ENCODE peak calls at places on chromosomes 13 and 19, in nine cellular contexts. One of them, this sample, is unnamed.

GRCh38 chr13:38473305-38473704 is 123.7 kb downstream of the UFM1 start:
- DNase-seq in neural progenitor cell: no peak
- DNase-seq in fibroblast of lung: no peak
- DNase-seq in colonic mucosa: no peak
- DNase-seq in choroid plexus epithelial cell: no peak
- DNase-seq in adrenal gland: no peak
- DNase-seq in suprapubic skin: no peak
- DNase-seq in IMR-90: no peak
- DNase-seq in fibroblast of the aortic adventitia: no peak
- DNase-seq in this sample: no peak

GRCh38 chr19:54523403-54523802 is 20.8 kb downstream of the LAIR2 start:
- DNase-seq in neural progenitor cell: no peak
- DNase-seq in fibroblast of lung: no peak
- DNase-seq in colonic mucosa: no peak
- DNase-seq in choroid plexus epithelial cell: peak; percentile 1
- DNase-seq in adrenal gland: no peak
- DNase-seq in suprapubic skin: no peak
- DNase-seq in IMR-90: peak; percentile 39
- DNase-seq in fibroblast of the aortic adventitia: no peak
- DNase-seq in this sample: no peak

GRCh38 chr13:35840991-35841604 is 290.1 kb downstream of the DCLK1 start:
- DNase-seq in neural progenitor cell: no peak
- DNase-seq in fibroblast of lung: no peak
- DNase-seq in colonic mucosa: no peak
- DNase-seq in choroid plexus epithelial cell: no peak
- DNase-seq in adrenal gland: no peak
- DNase-seq in suprapubic skin: no peak
- DNase-seq in IMR-90: no peak
- DNase-seq in fibroblast of the aortic adventitia: no peak
- DNase-seq in this sample: no peak

GRCh38 chr13:21668665-21669599 is 1.9 kb upstream of the FGF9 start:
- DNase-seq in neural progenitor cell: peak; percentile 60
- DNase-seq in fibroblast of lung: peak; percentile 50
- DNase-seq in colonic mucosa: peak; percentile 51
- DNase-seq in choroid plexus epithelial cell: peak; percentile 23
- DNase-seq in adrenal gland: peak; percentile 79
- DNase-seq in suprapubic skin: no peak
- DNase-seq in IMR-90: peak; percentile 69
- DNase-seq in fibroblast of the aortic adventitia: peak; percentile 21
- DNase-seq in this sample: no peak

GRCh38 chr19:53971608-53972007 is 8.9 kb downstream of the CACNG8 start:
- DNase-seq in neural progenitor cell: no peak
- DNase-seq in fibroblast of lung: no peak
- DNase-seq in colonic mucosa: no peak
- DNase-seq in choroid plexus epithelial cell: no peak
- DNase-seq in adrenal gland: no peak
- DNase-seq in suprapubic skin: no peak
- DNase-seq in IMR-90: no peak
- DNase-seq in fibroblast of the aortic adventitia: no peak
- DNase-seq in this sample: no peak

GRCh38 chr13:44471686-44472085 is 98.1 kb downstream of the SERP2 start:
- DNase-seq in neural progenitor cell: no peak
- DNase-seq in fibroblast of lung: peak; percentile 28
- DNase-seq in colonic mucosa: no peak
- DNase-seq in choroid plexus epithelial cell: peak; percentile 73
- DNase-seq in adrenal gland: no peak
- DNase-seq in suprapubic skin: no peak
- DNase-seq in IMR-90: peak; percentile 58
- DNase-seq in fibroblast of the aortic adventitia: peak; percentile 46
- DNase-seq in this sample: no peak

GRCh38 chr19:41816761-41817160 is 20.4 kb downstream of the CEACAM3 start:
- DNase-seq in neural progenitor cell: no peak
- DNase-seq in fibroblast of lung: no peak
- DNase-seq in colonic mucosa: no peak
- DNase-seq in choroid plexus epithelial cell: no peak
- DNase-seq in adrenal gland: no peak
- DNase-seq in suprapubic skin: no peak
- DNase-seq in IMR-90: no peak
- DNase-seq in fibroblast of the aortic adventitia: peak; percentile 54
- DNase-seq in this sample: no peak

GRCh38 chr13:76609643-76610042 is 276.6 kb downstream of the KCTD12 start:
- DNase-seq in neural progenitor cell: no peak
- DNase-seq in fibroblast of lung: no peak
- DNase-seq in colonic mucosa: no peak
- DNase-seq in choroid plexus epithelial cell: no peak
- DNase-seq in adrenal gland: no peak
- DNase-seq in suprapubic skin: no peak
- DNase-seq in IMR-90: no peak
- DNase-seq in fibroblast of the aortic adventitia: no peak
- DNase-seq in this sample: no peak

GRCh38 chr13:106277483-106278154 is 257.8 kb downstream of the EFNB2 start:
- DNase-seq in neural progenitor cell: peak; percentile 77
- DNase-seq in fibroblast of lung: no peak
- DNase-seq in colonic mucosa: no peak
- DNase-seq in choroid plexus epithelial cell: no peak
- DNase-seq in adrenal gland: no peak
- DNase-seq in suprapubic skin: no peak
- DNase-seq in IMR-90: no peak
- DNase-seq in fibroblast of the aortic adventitia: no peak
- DNase-seq in this sample: no peak

GRCh38 chr19:57587529-57587928 is 3.6 kb downstream of the ZIK1 start:
- DNase-seq in neural progenitor cell: no peak
- DNase-seq in fibroblast of lung: no peak
- DNase-seq in colonic mucosa: no peak
- DNase-seq in choroid plexus epithelial cell: peak; percentile 45
- DNase-seq in adrenal gland: no peak
- DNase-seq in suprapubic skin: no peak
- DNase-seq in IMR-90: peak; percentile 87
- DNase-seq in fibroblast of the aortic adventitia: peak; percentile 53
- DNase-seq in this sample: no peak

GRCh38 chr13:29859971-29860370 is 9.6 kb upstream of the UBL3 start:
- DNase-seq in neural progenitor cell: no peak
- DNase-seq in fibroblast of lung: peak; percentile 28
- DNase-seq in colonic mucosa: no peak
- DNase-seq in choroid plexus epithelial cell: no peak
- DNase-seq in adrenal gland: no peak
- DNase-seq in suprapubic skin: no peak
- DNase-seq in IMR-90: peak; percentile 87
- DNase-seq in fibroblast of the aortic adventitia: peak; percentile 39
- DNase-seq in this sample: no peak

GRCh38 chr19:33947565-33947964 is 150.9 kb downstream of the KCTD15 start:
- DNase-seq in neural progenitor cell: peak; percentile 11
- DNase-seq in fibroblast of lung: no peak
- DNase-seq in colonic mucosa: no peak
- DNase-seq in choroid plexus epithelial cell: peak; percentile 1
- DNase-seq in adrenal gland: no peak
- DNase-seq in suprapubic skin: no peak
- DNase-seq in IMR-90: no peak
- DNase-seq in fibroblast of the aortic adventitia: no peak
- DNase-seq in this sample: no peak

GRCh38 chr13:94390881-94391280 is 88.6 kb downstream of the DCT start:
- DNase-seq in neural progenitor cell: no peak
- DNase-seq in fibroblast of lung: no peak
- DNase-seq in colonic mucosa: no peak
- DNase-seq in choroid plexus epithelial cell: peak; percentile 7
- DNase-seq in adrenal gland: no peak
- DNase-seq in suprapubic skin: no peak
- DNase-seq in IMR-90: peak; percentile 18
- DNase-seq in fibroblast of the aortic adventitia: peak; percentile 74
- DNase-seq in this sample: peak; percentile 26

GRCh38 chr19:5706876-5707573 is 12.9 kb downstream of the LONP1 start:
- DNase-seq in neural progenitor cell: no peak
- DNase-seq in fibroblast of lung: no peak
- DNase-seq in colonic mucosa: no peak
- DNase-seq in choroid plexus epithelial cell: no peak
- DNase-seq in adrenal gland: no peak
- DNase-seq in suprapubic skin: no peak
- DNase-seq in IMR-90: no peak
- DNase-seq in fibroblast of the aortic adventitia: no peak
- DNase-seq in this sample: no peak

GRCh38 chr19:10975374-10976036 is 14.7 kb downstream of the SMARCA4 start:
- DNase-seq in neural progenitor cell: no peak
- DNase-seq in fibroblast of lung: peak; percentile 77
- DNase-seq in colonic mucosa: peak; percentile 36
- DNase-seq in choroid plexus epithelial cell: peak; percentile 66
- DNase-seq in adrenal gland: peak; percentile 33
- DNase-seq in suprapubic skin: no peak
- DNase-seq in IMR-90: peak; percentile 66
- DNase-seq in fibroblast of the aortic adventitia: peak; percentile 88
- DNase-seq in this sample: no peak

GRCh38 chr13:99765869-99766268 is 205.7 kb downstream of the ZIC5 start:
- DNase-seq in neural progenitor cell: no peak
- DNase-seq in fibroblast of lung: no peak
- DNase-seq in colonic mucosa: no peak
- DNase-seq in choroid plexus epithelial cell: no peak
- DNase-seq in adrenal gland: no peak
- DNase-seq in suprapubic skin: no peak
- DNase-seq in IMR-90: no peak
- DNase-seq in fibroblast of the aortic adventitia: no peak
- DNase-seq in this sample: no peak

GRCh38 chr13:99768986-99769385 is 202.6 kb downstream of the ZIC5 start:
- DNase-seq in neural progenitor cell: no peak
- DNase-seq in fibroblast of lung: no peak
- DNase-seq in colonic mucosa: no peak
- DNase-seq in choroid plexus epithelial cell: no peak
- DNase-seq in adrenal gland: no peak
- DNase-seq in suprapubic skin: no peak
- DNase-seq in IMR-90: no peak
- DNase-seq in fibroblast of the aortic adventitia: no peak
- DNase-seq in this sample: no peak

GRCh38 chr13:99766641-99767045 is 204.9 kb downstream of the ZIC5 start:
- DNase-seq in neural progenitor cell: peak; percentile 67
- DNase-seq in fibroblast of lung: no peak
- DNase-seq in colonic mucosa: no peak
- DNase-seq in choroid plexus epithelial cell: peak; percentile 23
- DNase-seq in adrenal gland: no peak
- DNase-seq in suprapubic skin: no peak
- DNase-seq in IMR-90: no peak
- DNase-seq in fibroblast of the aortic adventitia: no peak
- DNase-seq in this sample: no peak
- TF ChIP-seq CTCF in neural progenitor cell: peak; percentile 62
- TF ChIP-seq CTCF in fibroblast of lung: no peak
- TF ChIP-seq CTCF in colonic mucosa: no peak
- TF ChIP-seq CTCF in choroid plexus epithelial cell: peak; percentile 39
- TF ChIP-seq CTCF in adrenal gland: no peak
- TF ChIP-seq CTCF in suprapubic skin: no peak
- TF ChIP-seq CTCF in IMR-90: no peak
- TF ChIP-seq CTCF in fibroblast of the aortic adventitia: no peak
- TF ChIP-seq CTCF in this sample: peak; percentile 50

GRCh38 chr13:45850020-45850613 is 1.4 kb downstream of the SIAH3 start:
- DNase-seq in neural progenitor cell: peak; percentile 45
- DNase-seq in fibroblast of lung: no peak
- DNase-seq in colonic mucosa: no peak
- DNase-seq in choroid plexus epithelial cell: no peak
- DNase-seq in adrenal gland: no peak
- DNase-seq in suprapubic skin: no peak
- DNase-seq in IMR-90: no peak
- DNase-seq in fibroblast of the aortic adventitia: no peak
- DNase-seq in this sample: no peak
- H3K4me3 ChIP-seq in neural progenitor cell: peak overlapping the region; percentile 46
- H3K4me3 ChIP-seq in fibroblast of lung: no peak overlapping the region
- H3K4me3 ChIP-seq in colonic mucosa: no peak overlapping the region
- H3K4me3 ChIP-seq in choroid plexus epithelial cell: no peak overlapping the region
- H3K4me3 ChIP-seq in adrenal gland: no peak overlapping the region
- H3K4me3 ChIP-seq in suprapubic skin: peak overlapping the region; percentile 35
- H3K4me3 ChIP-seq in IMR-90: no peak overlapping the region
- H3K4me3 ChIP-seq in fibroblast of the aortic adventitia: no peak overlapping the region
- H3K4me3 ChIP-seq in this sample: peak overlapping the region; percentile 48

GRCh38 chr19:2627319-2627829 is 75.1 kb downstream of the GNG7 start:
- DNase-seq in neural progenitor cell: no peak
- DNase-seq in fibroblast of lung: peak; percentile 97
- DNase-seq in colonic mucosa: no peak
- DNase-seq in choroid plexus epithelial cell: peak; percentile 98
- DNase-seq in adrenal gland: peak; percentile 96
- DNase-seq in suprapubic skin: no peak
- DNase-seq in IMR-90: peak; percentile 99
- DNase-seq in fibroblast of the aortic adventitia: peak; percentile 97
- DNase-seq in this sample: peak; percentile 87

GRCh38 chr19:2625434-2625833 is 77.1 kb downstream of the GNG7 start:
- DNase-seq in neural progenitor cell: no peak
- DNase-seq in fibroblast of lung: no peak
- DNase-seq in colonic mucosa: peak; percentile 76
- DNase-seq in choroid plexus epithelial cell: no peak
- DNase-seq in adrenal gland: no peak
- DNase-seq in suprapubic skin: no peak
- DNase-seq in IMR-90: no peak
- DNase-seq in fibroblast of the aortic adventitia: no peak
- DNase-seq in this sample: no peak

GRCh38 chr19:2627855-2628254 is 74.6 kb downstream of the GNG7 start:
- DNase-seq in neural progenitor cell: no peak
- DNase-seq in fibroblast of lung: peak; percentile 39
- DNase-seq in colonic mucosa: no peak
- DNase-seq in choroid plexus epithelial cell: no peak
- DNase-seq in adrenal gland: no peak
- DNase-seq in suprapubic skin: no peak
- DNase-seq in IMR-90: peak; percentile 49
- DNase-seq in fibroblast of the aortic adventitia: peak; percentile 28
- DNase-seq in this sample: no peak

GRCh38 chr19:2623743-2624142 is 78.8 kb downstream of the GNG7 start:
- DNase-seq in neural progenitor cell: no peak
- DNase-seq in fibroblast of lung: no peak
- DNase-seq in colonic mucosa: no peak
- DNase-seq in choroid plexus epithelial cell: no peak
- DNase-seq in adrenal gland: no peak
- DNase-seq in suprapubic skin: no peak
- DNase-seq in IMR-90: no peak
- DNase-seq in fibroblast of the aortic adventitia: no peak
- DNase-seq in this sample: no peak

DNA sequence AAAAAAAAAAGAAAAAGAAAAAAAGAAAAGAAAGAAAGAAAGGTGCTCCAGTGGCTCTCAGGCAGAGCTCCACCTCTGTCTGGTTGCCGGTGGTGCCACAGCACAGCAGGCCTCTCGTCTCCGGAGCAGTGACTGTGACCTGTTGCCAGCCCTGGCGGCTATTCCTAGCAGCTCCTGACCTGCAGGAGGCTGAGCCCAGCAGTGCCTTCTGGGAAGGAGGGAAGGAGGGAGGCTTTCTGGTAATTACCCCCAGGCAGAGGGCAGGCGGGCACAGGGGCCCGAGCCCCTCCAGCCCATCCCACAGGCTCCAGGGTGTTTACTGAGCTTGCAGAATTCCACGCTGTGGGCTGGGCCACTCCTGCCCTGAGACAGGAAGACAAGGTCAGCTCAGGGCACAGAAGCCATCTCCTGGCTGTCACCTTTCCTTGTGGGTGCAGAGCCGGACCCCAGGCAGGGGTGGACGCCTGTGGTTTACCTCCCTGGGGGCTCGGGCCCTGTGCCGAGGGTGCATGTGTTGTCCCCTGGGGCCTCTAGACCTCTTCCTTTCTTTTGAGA is 77.9 kb downstream of the GNG7 start:
- DNase-seq in neural progenitor cell: peak; percentile 43
- DNase-seq in fibroblast of lung: no peak
- DNase-seq in colonic mucosa: no peak
- DNase-seq in choroid plexus epithelial cell: no peak
- DNase-seq in adrenal gland: no peak
- DNase-seq in suprapubic skin: no peak
- DNase-seq in IMR-90: no peak
- DNase-seq in fibroblast of the aortic adventitia: no peak
- DNase-seq in this sample: no peak
- TF ChIP-seq CTCF in neural progenitor cell: peak; percentile 11
- TF ChIP-seq CTCF in fibroblast of lung: no peak
- TF ChIP-seq CTCF in colonic mucosa: no peak
- TF ChIP-seq CTCF in choroid plexus epithelial cell: peak; percentile 17
- TF ChIP-seq CTCF in adrenal gland: no peak
- TF ChIP-seq CTCF in suprapubic skin: no peak
- TF ChIP-seq CTCF in IMR-90: no peak
- TF ChIP-seq CTCF in fibroblast of the aortic adventitia: no peak
- TF ChIP-seq CTCF in this sample: peak; percentile 10

GRCh38 chr19:18649371-18650047 is 12.7 kb downstream of the KLHL26 start:
- DNase-seq in neural progenitor cell: peak; percentile 46
- DNase-seq in fibroblast of lung: peak; percentile 77
- DNase-seq in colonic mucosa: peak; percentile 53
- DNase-seq in choroid plexus epithelial cell: peak; percentile 72
- DNase-seq in adrenal gland: no peak
- DNase-seq in suprapubic skin: peak; percentile 92
- DNase-seq in IMR-90: peak; percentile 70
- DNase-seq in fibroblast of the aortic adventitia: peak; percentile 47
- DNase-seq in this sample: peak; percentile 38
- H3K4me3 ChIP-seq in neural progenitor cell: no peak overlapping the region
- H3K4me3 ChIP-seq in fibroblast of lung: peak overlapping the region; percentile 11
- H3K4me3 ChIP-seq in colonic mucosa: no peak overlapping the region
- H3K4me3 ChIP-seq in choroid plexus epithelial cell: peak overlapping the region; percentile 16
- H3K4me3 ChIP-seq in adrenal gland: no peak overlapping the region
- H3K4me3 ChIP-seq in suprapubic skin: peak overlapping the region; percentile 36
- H3K4me3 ChIP-seq in IMR-90: no peak overlapping the region
- H3K4me3 ChIP-seq in fibroblast of the aortic adventitia: no peak overlapping the region
- H3K4me3 ChIP-seq in this sample: no peak overlapping the region